ENCODE peak calls at places on chromosomes 13 and 19, in nine cellular contexts. One of them, this sample, is unnamed.

GRCh38 chr13:43307921-43308433 is 284.6 kb downstream of the DNAJC15 start:
- DNase-seq in tibial artery: peak; percentile 78
- DNase-seq in amygdala: no peak
- DNase-seq in head of caudate nucleus: peak; percentile 59
- DNase-seq in PC-9: peak; percentile 57
- DNase-seq in anterior cingulate cortex: no peak
- DNase-seq in ACHN: no peak
- DNase-seq in upper lobe of left lung: peak; percentile 67
- DNase-seq in D341Med: no peak
- DNase-seq in this sample: peak; percentile 15

GRCh38 chr13:76314495-76314894 is 571.7 kb downstream of the KCTD12 start:
- DNase-seq in D341Med: no peak
- DNase-seq in anterior cingulate cortex: no peak
- DNase-seq in head of caudate nucleus: no peak
- DNase-seq in PC-9: no peak
- DNase-seq in tibial artery: no peak
- DNase-seq in ACHN: no peak
- DNase-seq in amygdala: no peak
- DNase-seq in upper lobe of left lung: no peak
- DNase-seq in this sample: no peak

GRCh38 chr19:3176715-3177501 is 1.7 kb upstream of the S1PR4 start:
- DNase-seq in ACHN: peak; percentile 32
- DNase-seq in tibial artery: no peak
- DNase-seq in anterior cingulate cortex: no peak
- DNase-seq in head of caudate nucleus: no peak
- DNase-seq in amygdala: no peak
- DNase-seq in PC-9: peak; percentile 75
- DNase-seq in upper lobe of left lung: peak; percentile 89
- DNase-seq in D341Med: no peak
- DNase-seq in this sample: peak; percentile 100

GRCh38 chr13:83780201-83780600 is 102.1 kb downstream of the SLITRK1 start:
- DNase-seq in PC-9: no peak
- DNase-seq in tibial artery: no peak
- DNase-seq in anterior cingulate cortex: no peak
- DNase-seq in upper lobe of left lung: no peak
- DNase-seq in amygdala: no peak
- DNase-seq in D341Med: no peak
- DNase-seq in ACHN: peak; percentile 47
- DNase-seq in head of caudate nucleus: no peak
- DNase-seq in this sample: no peak

GRCh38 chr13:27131202-27131623 is 40.4 kb downstream of the USP12 start:
- DNase-seq in tibial artery: no peak
- DNase-seq in ACHN: peak; percentile 34
- DNase-seq in PC-9: no peak
- DNase-seq in anterior cingulate cortex: no peak
- DNase-seq in upper lobe of left lung: peak; percentile 74
- DNase-seq in D341Med: no peak
- DNase-seq in head of caudate nucleus: peak; percentile 29
- DNase-seq in amygdala: no peak
- DNase-seq in this sample: no peak

GRCh38 chr13:59236979-59237378 is 926.7 kb downstream of the DIAPH3 start:
- DNase-seq in D341Med: no peak
- DNase-seq in anterior cingulate cortex: no peak
- DNase-seq in upper lobe of left lung: no peak
- DNase-seq in amygdala: no peak
- DNase-seq in PC-9: no peak
- DNase-seq in head of caudate nucleus: no peak
- DNase-seq in ACHN: no peak
- DNase-seq in tibial artery: no peak
- DNase-seq in this sample: no peak

GRCh38 chr19:51185868-51186215 is 39.0 kb upstream of the CD33 start:
- DNase-seq in amygdala: no peak
- DNase-seq in D341Med: no peak
- DNase-seq in tibial artery: no peak
- DNase-seq in upper lobe of left lung: no peak
- DNase-seq in PC-9: no peak
- DNase-seq in ACHN: no peak
- DNase-seq in head of caudate nucleus: no peak
- DNase-seq in anterior cingulate cortex: no peak
- DNase-seq in this sample: no peak

GRCh38 chr13:20270163-20270865 is 38.2 kb upstream of the GJB6 start:
- DNase-seq in PC-9: no peak
- DNase-seq in D341Med: no peak
- DNase-seq in tibial artery: no peak
- DNase-seq in head of caudate nucleus: no peak
- DNase-seq in upper lobe of left lung: no peak
- DNase-seq in ACHN: no peak
- DNase-seq in amygdala: no peak
- DNase-seq in anterior cingulate cortex: no peak
- DNase-seq in this sample: no peak

GRCh38 chr19:49136771-49137171 is 17.4 kb downstream of the PPFIA3 start:
- DNase-seq in ACHN: no peak
- DNase-seq in upper lobe of left lung: peak; percentile 35
- DNase-seq in head of caudate nucleus: no peak
- DNase-seq in D341Med: no peak
- DNase-seq in PC-9: no peak
- DNase-seq in amygdala: no peak
- DNase-seq in tibial artery: no peak
- DNase-seq in anterior cingulate cortex: no peak
- DNase-seq in this sample: no peak

GRCh38 chr13:37202264-37202663 is 96.8 kb upstream of the CSNK1A1L start:
- DNase-seq in tibial artery: no peak
- DNase-seq in D341Med: no peak
- DNase-seq in PC-9: no peak
- DNase-seq in amygdala: no peak
- DNase-seq in upper lobe of left lung: no peak
- DNase-seq in ACHN: no peak
- DNase-seq in anterior cingulate cortex: no peak
- DNase-seq in head of caudate nucleus: no peak
- DNase-seq in this sample: no peak

GRCh38 chr19:14369399-14370168 is 11.7 kb upstream of the ADGRE5 start:
- DNase-seq in ACHN: no peak
- DNase-seq in upper lobe of left lung: peak; percentile 56
- DNase-seq in tibial artery: peak; percentile 86
- DNase-seq in head of caudate nucleus: no peak
- DNase-seq in PC-9: no peak
- DNase-seq in amygdala: no peak
- DNase-seq in anterior cingulate cortex: no peak
- DNase-seq in D341Med: peak; percentile 9
- DNase-seq in this sample: no peak

GRCh38 chr19:53945441-53945840 is 17.3 kb upstream of the CACNG8 start:
- DNase-seq in tibial artery: no peak
- DNase-seq in amygdala: no peak
- DNase-seq in anterior cingulate cortex: no peak
- DNase-seq in D341Med: no peak
- DNase-seq in head of caudate nucleus: peak; percentile 29
- DNase-seq in upper lobe of left lung: no peak
- DNase-seq in ACHN: no peak
- DNase-seq in PC-9: no peak
- DNase-seq in this sample: peak; percentile 68

GRCh38 chr13:103839460-103839859 is 773.2 kb upstream of the SLC10A2 start:
- DNase-seq in tibial artery: no peak
- DNase-seq in PC-9: no peak
- DNase-seq in head of caudate nucleus: no peak
- DNase-seq in D341Med: no peak
- DNase-seq in amygdala: no peak
- DNase-seq in upper lobe of left lung: no peak
- DNase-seq in ACHN: no peak
- DNase-seq in anterior cingulate cortex: no peak
- DNase-seq in this sample: no peak

GRCh38 chr19:17281391-17282304 is at the start of gene ANKLE1:
- DNase-seq in tibial artery: no peak
- DNase-seq in amygdala: no peak
- DNase-seq in D341Med: peak; percentile 52
- DNase-seq in PC-9: no peak
- DNase-seq in ACHN: peak; percentile 57
- DNase-seq in head of caudate nucleus: no peak
- DNase-seq in upper lobe of left lung: peak; percentile 61
- DNase-seq in anterior cingulate cortex: no peak
- DNase-seq in this sample: no peak